ENCODE peak calls at places on chromosomes 4 and X, in ten cellular contexts. B is brain microvascular endothelial cell; N is SK-N-SH; I is ecto neural progenitor cell; J is DND-41; C is GM12891; R is amygdala; W is stimulated activated CD4-positive, alpha-beta T cell treated with anti-CD3 and anti-CD28 coated beads, Interleukin-1b, Interleukin-23, amount 100 ng/mL, for 24 hours; F is posterior cingulate gyrus; M is stimulated activated CD8-positive, alpha-beta memory T cell treated with anti-CD3 and anti-CD28 coated beads, Interleukin-15, amount 100 ng/mL, for 48 hours. X is an unnamed sample.

GRCh38 chr4:48268956-48269860 is at the start of gene TEC:
- DNase-seq in F (no peak), R (no peak), I (peak; percentile 69), W (peak; percentile 13), C (peak; percentile 19), J (no peak), M (peak; percentile 17), N (peak; percentile 30), B (no peak), X (peak; percentile 29)

GRCh38 chr4:33685939-33686338 is 2558.4 kb downstream of the ARAP2 start:
- DNase-seq in F (no peak), N (no peak), C (no peak), W (no peak), R (no peak), B (no peak), I (no peak), J (no peak), M (no peak), X (no peak)

GRCh38 chr4:92387459-92388069 is 83.8 kb downstream of the GRID2 start:
- DNase-seq in R (no peak), I (no peak), M (no peak), J (no peak), C (no peak), B (peak; percentile 16), F (no peak), N (peak; percentile 17), W (no peak), X (peak; percentile 18)

GRCh38 chrX:66676990-66677389 is 38.1 kb upstream of the EDA2R start:
- DNase-seq in C (no peak), F (no peak), W (no peak), R (no peak), N (no peak), I (no peak), J (no peak), M (no peak), B (peak; percentile 65), X (no peak)

GRCh38 chrX:18721683-18722499 is 14.4 kb downstream of the PPEF1 start:
- DNase-seq in M (no peak), F (no peak), C (no peak), R (no peak), W (no peak), N (no peak), B (no peak), J (no peak), I (no peak), X (no peak)

GRCh38 chr4:92334716-92335350 is 31.1 kb downstream of the GRID2 start:
- DNase-seq in N (no peak), I (no peak), B (no peak), W (no peak), C (no peak), M (no peak), F (no peak), R (no peak), J (no peak), X (no peak)

GRCh38 chr4:2792711-2793577 is at the start of gene SH3BP2:
- DNase-seq in M (peak; percentile 52), N (peak; percentile 96), C (peak; percentile 74), J (no peak), B (no peak), R (no peak), I (peak; percentile 85), W (no peak), F (no peak), X (peak; percentile 61)

GRCh38 chrX:98203800-98204199 is 1320.1 kb downstream of the RPA4 start:
- DNase-seq in I (no peak), M (no peak), R (no peak), J (no peak), W (no peak), C (no peak), B (no peak), F (no peak), N (no peak), X (no peak)

GRCh38 chr4:30717208-30718020 is 2.8 kb upstream of the PCDH7 start:
- DNase-seq in B (peak; percentile 42), R (peak; percentile 50), M (no peak), J (no peak), C (no peak), N (peak; percentile 42), I (peak; percentile 84), W (no peak), F (peak; percentile 64), X (peak; percentile 40)

GRCh38 chrX:26470946-26471345 is 255.0 kb downstream of the MAGEB5 start:
- DNase-seq in N (no peak), B (no peak), F (no peak), C (no peak), W (no peak), J (no peak), R (no peak), I (peak; percentile 40), M (no peak), X (peak; percentile 13)

GRCh38 chr4:2786152-2786671 is 6.7 kb upstream of the SH3BP2 start:
- DNase-seq in B (no peak), R (no peak), F (no peak), C (no peak), I (no peak), M (peak; percentile 61), N (no peak), J (no peak), W (no peak), X (no peak)

GRCh38 chr4:141501931-141502330 is 134.5 kb upstream of the IL15 start:
- DNase-seq in C (no peak), J (no peak), I (no peak), M (no peak), B (peak; percentile 18), F (no peak), W (no peak), R (no peak), N (no peak), X (no peak)

GRCh38 chr4:38514465-38515146 is 149.4 kb upstream of the KLF3 start:
- DNase-seq in R (no peak), N (no peak), C (no peak), M (no peak), I (no peak), W (no peak), J (no peak), F (no peak), B (no peak), X (no peak)

GRCh38 chr4:126888968-126889367 is 743.8 kb upstream of the INTU start:
- DNase-seq in I (no peak), W (no peak), J (no peak), C (no peak), R (no peak), B (no peak), N (no peak), M (no peak), F (no peak), X (no peak)

GRCh38 chrX:16114640-16115039 is 8.7 kb upstream of the GRPR start:
- DNase-seq in B (peak; percentile 81), M (no peak), W (no peak), N (no peak), F (no peak), J (no peak), R (no peak), C (no peak), I (no peak), X (no peak)

GRCh38 chr4:86924805-86925204 is 10.0 kb upstream of the AFF1 start:
- DNase-seq in C (no peak), J (no peak), F (no peak), M (no peak), R (no peak), W (no peak), I (no peak), N (no peak), B (peak; percentile 50), X (no peak)

GRCh38 chrX:65528705-65529340 is 5.8 kb downstream of the LAS1L start:
- DNase-seq in R (no peak), N (peak; percentile 74), F (no peak), I (peak; percentile 63), W (peak; percentile 54), B (peak; percentile 23), J (peak; percentile 52), M (peak; percentile 14), C (peak; percentile 13), X (peak; percentile 25)

GRCh38 chr4:17468638-17469221 is 43.2 kb downstream of the QDPR start:
- DNase-seq in B (peak; percentile 20), W (no peak), N (peak; percentile 33), C (no peak), M (no peak), R (no peak), I (no peak), J (no peak), F (no peak), X (peak; percentile 30)

GRCh38 chr4:56410247-56410646 is 23.0 kb upstream of the AASDH start:
- DNase-seq in B (peak; percentile 97), R (no peak), F (no peak), I (no peak), W (no peak), M (no peak), N (peak; percentile 69), J (no peak), C (no peak), X (peak; percentile 71)

GRCh38 chr4:100517864-100518341 is at the start of gene EMCN:
- DNase-seq in C (no peak), W (no peak), B (no peak), N (no peak), R (no peak), F (no peak), M (no peak), I (no peak), J (no peak), X (peak; percentile 9)

GRCh38 chrX:13545731-13546130 is 23.7 kb upstream of the EGFL6 start:
- DNase-seq in M (no peak), N (no peak), F (no peak), J (no peak), B (no peak), C (no peak), I (no peak), R (no peak), W (no peak), X (no peak)

GRCh38 chrX:19638968-19639539 is 123.7 kb upstream of the MAP3K15 start:
- DNase-seq in C (no peak), F (no peak), J (no peak), N (no peak), B (no peak), M (no peak), I (no peak), R (no peak), W (no peak), X (no peak)

GRCh38 chr4:77332696-77333270 is 175.8 kb downstream of the CCNG2 start:
- DNase-seq in J (no peak), F (no peak), M (no peak), I (no peak), N (no peak), R (no peak), C (no peak), B (no peak), W (no peak), X (no peak)

GRCh38 chr4:156609421-156609820 is 362.2 kb downstream of the PDGFC start:
- DNase-seq in C (no peak), B (no peak), I (no peak), W (no peak), R (no peak), F (no peak), J (no peak), N (no peak), M (no peak), X (no peak)

GRCh38 chr4:6571608-6572007 is 3.4 kb upstream of the MAN2B2 start:
- DNase-seq in F (no peak), J (no peak), C (no peak), M (no peak), R (no peak), N (no peak), B (no peak), I (no peak), W (no peak), X (no peak)

GRCh38 chrX:30248854-30249253 is 1.9 kb downstream of the MAGEB1 start:
- DNase-seq in I (no peak), R (no peak), C (no peak), M (no peak), J (no peak), W (no peak), N (no peak), B (no peak), F (no peak), X (no peak)

GRCh38 chrX:19931146-19931545 is 43.7 kb upstream of the SH3KBP1 start:
- DNase-seq in F (no peak), N (peak; percentile 14), I (no peak), C (no peak), B (no peak), M (no peak), W (no peak), R (no peak), J (no peak), X (no peak)

GRCh38 chr4:71648448-71648847 is 135.4 kb downstream of the GC start:
- DNase-seq in R (no peak), F (no peak), C (no peak), J (no peak), B (no peak), N (no peak), M (no peak), I (no peak), W (no peak), X (no peak)

X was measured in HAP-1.